ENCODE peak calls at places on chromosomes 1 and 21, in six cellular contexts. One of them, this sample, is unnamed.

GRCh38 chr1:236507022-236507700 is 16.6 kb upstream of the LGALS8 start:
- DNase-seq in neural progenitor cell: no peak
- DNase-seq in MM.1S: no peak
- DNase-seq in foreskin keratinocyte: no peak
- DNase-seq in brain microvascular endothelial cell: peak
- DNase-seq in AG09309: no peak
- DNase-seq in this sample: no peak

GRCh38 chr1:167431909-167432650 is 86.2 kb downstream of the CD247 start:
- DNase-seq in AG09309: no peak
- DNase-seq in MM.1S: no peak
- DNase-seq in brain microvascular endothelial cell: no peak
- DNase-seq in neural progenitor cell: no peak
- DNase-seq in foreskin keratinocyte: no peak
- DNase-seq in this sample: no peak

GRCh38 chr1:178273707-178274410 is 180.0 kb downstream of the RASAL2 start:
- DNase-seq in neural progenitor cell: no peak
- DNase-seq in foreskin keratinocyte: peak
- DNase-seq in MM.1S: no peak
- DNase-seq in brain microvascular endothelial cell: peak
- DNase-seq in AG09309: no peak
- DNase-seq in this sample: no peak

GRCh38 chr1:41658444-41659158 is 174.1 kb upstream of the EDN2 start:
- DNase-seq in AG09309: no peak
- DNase-seq in MM.1S: no peak
- DNase-seq in neural progenitor cell: peak
- DNase-seq in brain microvascular endothelial cell: no peak
- DNase-seq in foreskin keratinocyte: no peak
- DNase-seq in this sample: no peak

GRCh38 chr1:230907472-230908205 is 39.3 kb upstream of the C1orf198 start:
- DNase-seq in neural progenitor cell: no peak
- DNase-seq in brain microvascular endothelial cell: no peak
- DNase-seq in foreskin keratinocyte: no peak
- DNase-seq in MM.1S: no peak
- DNase-seq in AG09309: no peak
- DNase-seq in this sample: no peak

GRCh38 chr21:31557421-31557955 is 102.0 kb upstream of the SOD1 start:
- DNase-seq in foreskin keratinocyte: no peak
- DNase-seq in AG09309: no peak
- DNase-seq in MM.1S: peak
- DNase-seq in neural progenitor cell: peak
- DNase-seq in brain microvascular endothelial cell: no peak
- DNase-seq in this sample: peak

GRCh38 chr1:236465231-236465958 is 58.4 kb upstream of the LGALS8 start:
- DNase-seq in neural progenitor cell: no peak
- DNase-seq in AG09309: no peak
- DNase-seq in MM.1S: peak
- DNase-seq in foreskin keratinocyte: peak
- DNase-seq in brain microvascular endothelial cell: no peak
- DNase-seq in this sample: no peak

GRCh38 chr1:155070721-155071556 is 7.4 kb downstream of the EFNA4 start:
- DNase-seq in brain microvascular endothelial cell: peak
- DNase-seq in AG09309: no peak
- DNase-seq in MM.1S: peak
- DNase-seq in foreskin keratinocyte: peak
- DNase-seq in neural progenitor cell: peak
- DNase-seq in this sample: peak

GRCh38 chr1:181135462-181135781 is 46.9 kb downstream of the IER5 start:
- DNase-seq in neural progenitor cell: no peak
- DNase-seq in AG09309: no peak
- DNase-seq in MM.1S: peak
- DNase-seq in foreskin keratinocyte: peak
- DNase-seq in brain microvascular endothelial cell: peak
- DNase-seq in this sample: no peak

GRCh38 chr1:147281950-147282349 is 39.5 kb downstream of the CHD1L start:
- DNase-seq in AG09309: no peak
- DNase-seq in neural progenitor cell: no peak
- DNase-seq in foreskin keratinocyte: no peak
- DNase-seq in brain microvascular endothelial cell: no peak
- DNase-seq in MM.1S: no peak
- DNase-seq in this sample: no peak

GRCh38 chr1:28078680-28079626 is 9.5 kb downstream of the EYA3 start:
- DNase-seq in neural progenitor cell: no peak
- DNase-seq in MM.1S: no peak
- DNase-seq in brain microvascular endothelial cell: peak
- DNase-seq in AG09309: no peak
- DNase-seq in foreskin keratinocyte: peak
- DNase-seq in this sample: no peak

GRCh38 chr21:44846485-44847260 is 26.8 kb downstream of the PTTG1IP start:
- DNase-seq in MM.1S: no peak
- DNase-seq in neural progenitor cell: peak
- DNase-seq in AG09309: no peak
- DNase-seq in foreskin keratinocyte: peak
- DNase-seq in brain microvascular endothelial cell: peak
- DNase-seq in this sample: no peak

GRCh38 chr1:67832737-67833594 is at the start of gene GNG12:
- DNase-seq in foreskin keratinocyte: no peak
- DNase-seq in AG09309: peak
- DNase-seq in brain microvascular endothelial cell: peak
- DNase-seq in neural progenitor cell: peak
- DNase-seq in MM.1S: peak
- DNase-seq in this sample: peak

GRCh38 chr1:162028726-162029125 is 5.1 kb upstream of the OLFML2B start:
- DNase-seq in AG09309: no peak
- DNase-seq in foreskin keratinocyte: no peak
- DNase-seq in brain microvascular endothelial cell: no peak
- DNase-seq in MM.1S: no peak
- DNase-seq in neural progenitor cell: no peak
- DNase-seq in this sample: no peak

GRCh38 chr1:61244114-61244513 is 161.8 kb downstream of the NFIA start:
- DNase-seq in foreskin keratinocyte: no peak
- DNase-seq in AG09309: peak
- DNase-seq in neural progenitor cell: no peak
- DNase-seq in brain microvascular endothelial cell: peak
- DNase-seq in MM.1S: no peak
- DNase-seq in this sample: no peak

GRCh38 chr1:17671741-17672140 is 83.4 kb upstream of the ACTL8 start:
- DNase-seq in brain microvascular endothelial cell: no peak
- DNase-seq in MM.1S: no peak
- DNase-seq in AG09309: no peak
- DNase-seq in neural progenitor cell: peak
- DNase-seq in foreskin keratinocyte: no peak
- DNase-seq in this sample: no peak

GRCh38 chr21:39221997-39222486 is 38.8 kb upstream of the PSMG1 start:
- DNase-seq in AG09309: no peak
- DNase-seq in MM.1S: no peak
- DNase-seq in brain microvascular endothelial cell: no peak
- DNase-seq in foreskin keratinocyte: peak
- DNase-seq in neural progenitor cell: no peak
- DNase-seq in this sample: no peak

GRCh38 chr1:46671554-46671953 is at the start of gene TEX38:
- DNase-seq in neural progenitor cell: no peak
- DNase-seq in foreskin keratinocyte: no peak
- DNase-seq in MM.1S: no peak
- DNase-seq in AG09309: no peak
- DNase-seq in brain microvascular endothelial cell: no peak
- DNase-seq in this sample: no peak

GRCh38 chr1:59215766-59216291 is 81.1 kb upstream of the FGGY start:
- DNase-seq in brain microvascular endothelial cell: no peak
- DNase-seq in AG09309: no peak
- DNase-seq in foreskin keratinocyte: peak
- DNase-seq in neural progenitor cell: no peak
- DNase-seq in MM.1S: no peak
- DNase-seq in this sample: no peak

GRCh38 chr1:208237241-208237640 is 6.9 kb downstream of the PLXNA2 start:
- DNase-seq in brain microvascular endothelial cell: no peak
- DNase-seq in neural progenitor cell: no peak
- DNase-seq in AG09309: no peak
- DNase-seq in foreskin keratinocyte: peak
- DNase-seq in MM.1S: no peak
- DNase-seq in this sample: no peak
- TF ChIP-seq CTCF in brain microvascular endothelial cell: peak
- TF ChIP-seq CTCF in neural progenitor cell: no peak
- TF ChIP-seq CTCF in AG09309: no peak
- TF ChIP-seq CTCF in foreskin keratinocyte: peak
- TF ChIP-seq CTCF in MM.1S: no peak
- TF ChIP-seq CTCF in this sample: no peak

GRCh38 chr1:44675186-44675585 is 672 bp downstream of the ARMH1 start:
- DNase-seq in AG09309: no peak
- DNase-seq in foreskin keratinocyte: no peak
- DNase-seq in neural progenitor cell: no peak
- DNase-seq in MM.1S: no peak
- DNase-seq in brain microvascular endothelial cell: no peak
- DNase-seq in this sample: no peak
- TF ChIP-seq CTCF in AG09309: no peak
- TF ChIP-seq CTCF in foreskin keratinocyte: no peak
- TF ChIP-seq CTCF in neural progenitor cell: no peak
- TF ChIP-seq CTCF in MM.1S: no peak
- TF ChIP-seq CTCF in brain microvascular endothelial cell: no peak
- TF ChIP-seq CTCF in this sample: no peak

DNA sequence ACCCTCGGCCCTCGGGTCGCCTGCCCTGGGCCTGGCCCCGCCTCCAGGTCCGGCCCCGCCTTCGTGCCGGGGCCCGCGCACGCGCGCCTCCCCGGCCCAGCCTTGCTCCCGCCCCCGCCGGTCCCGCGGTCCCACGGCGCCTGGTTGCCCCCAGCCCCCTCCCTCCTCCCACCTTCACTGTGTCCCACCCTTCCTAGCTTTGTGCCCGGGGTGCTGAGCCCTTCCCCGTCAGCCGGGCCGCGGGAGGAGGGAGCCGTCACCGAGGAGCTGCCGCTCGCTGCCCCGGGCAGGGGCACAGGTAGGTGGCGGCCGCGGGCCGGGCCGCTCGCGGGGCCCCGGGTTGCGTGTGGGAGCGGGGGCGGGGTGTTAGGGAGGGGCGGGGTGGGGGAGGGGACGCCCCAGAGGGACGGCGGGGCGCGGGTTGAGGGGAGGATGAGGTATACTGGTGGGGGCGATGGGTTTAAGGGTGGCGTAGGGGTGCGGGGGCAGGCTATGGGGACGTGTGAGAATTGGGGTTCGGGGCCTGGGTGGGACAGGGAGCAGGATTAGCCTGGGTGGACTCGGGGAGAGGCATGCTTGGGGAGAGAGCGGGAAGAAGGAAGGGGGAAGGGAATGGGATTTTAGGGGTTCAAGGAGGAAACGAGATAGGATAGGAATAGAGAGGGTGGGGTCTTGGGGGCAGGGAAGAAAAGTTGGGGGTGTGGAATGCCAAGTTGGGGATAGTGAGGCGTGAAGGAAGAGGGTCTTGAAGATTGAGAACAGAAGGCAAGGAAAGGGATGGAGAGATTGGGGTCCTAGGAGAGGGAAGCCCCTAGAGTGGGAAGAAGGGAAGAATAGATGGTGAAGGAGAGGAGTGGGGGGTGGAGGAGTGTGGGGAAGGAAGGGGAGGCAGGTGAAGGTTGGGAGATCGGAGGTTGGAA is at the start of gene LRRC42:
- DNase-seq in foreskin keratinocyte: no peak
- DNase-seq in AG09309: no peak
- DNase-seq in brain microvascular endothelial cell: no peak
- DNase-seq in neural progenitor cell: peak
- DNase-seq in MM.1S: no peak
- DNase-seq in this sample: no peak
- TF ChIP-seq CTCF in foreskin keratinocyte: peak
- TF ChIP-seq CTCF in AG09309: peak
- TF ChIP-seq CTCF in brain microvascular endothelial cell: peak
- TF ChIP-seq CTCF in neural progenitor cell: peak
- TF ChIP-seq CTCF in MM.1S: peak
- TF ChIP-seq CTCF in this sample: no peak

DNA sequence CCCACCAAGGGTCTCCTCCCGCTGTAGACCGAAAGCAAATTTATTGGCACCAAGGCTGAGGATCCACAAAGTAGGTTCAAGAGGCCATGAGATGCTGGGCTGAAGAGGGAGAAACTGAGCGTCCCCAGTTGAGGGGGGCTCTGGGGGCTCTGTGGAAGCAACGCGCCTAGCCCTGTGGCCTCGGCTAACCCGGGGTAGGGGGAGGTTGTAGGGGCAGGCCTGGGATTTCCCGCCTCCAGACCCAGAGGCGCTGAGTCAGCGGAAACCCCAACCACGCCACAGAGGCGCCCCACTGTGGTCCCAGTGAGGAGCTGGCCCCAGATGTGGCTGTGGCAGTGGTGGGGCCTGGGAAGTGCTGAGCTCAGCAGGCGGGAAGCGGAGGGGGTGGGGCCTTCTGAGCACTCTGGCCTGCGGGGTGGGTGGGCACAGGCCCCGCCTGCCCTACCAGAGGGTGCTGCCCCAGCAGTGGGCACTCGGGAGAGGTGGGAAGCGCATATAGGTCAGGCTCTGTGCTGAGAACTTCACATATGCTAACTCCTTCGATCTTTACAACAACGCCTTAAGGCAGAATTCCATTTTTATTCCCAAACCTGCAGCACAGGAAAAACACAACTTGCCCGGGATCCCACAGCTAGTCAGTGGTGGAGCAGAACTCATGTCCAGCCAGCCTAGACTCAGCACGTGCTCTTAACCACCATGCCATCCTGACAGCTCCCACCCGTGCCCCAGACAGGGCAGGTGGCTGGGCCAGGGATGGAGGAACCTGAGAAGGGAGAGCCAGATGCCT is 1.5 kb upstream of the COL16A1 start:
- DNase-seq in AG09309: no peak
- DNase-seq in foreskin keratinocyte: peak
- DNase-seq in neural progenitor cell: peak
- DNase-seq in brain microvascular endothelial cell: peak
- DNase-seq in MM.1S: peak
- DNase-seq in this sample: no peak
- TF ChIP-seq CTCF in AG09309: peak
- TF ChIP-seq CTCF in foreskin keratinocyte: peak
- TF ChIP-seq CTCF in neural progenitor cell: peak
- TF ChIP-seq CTCF in brain microvascular endothelial cell: peak
- TF ChIP-seq CTCF in MM.1S: no peak
- TF ChIP-seq CTCF in this sample: peak

DNA sequence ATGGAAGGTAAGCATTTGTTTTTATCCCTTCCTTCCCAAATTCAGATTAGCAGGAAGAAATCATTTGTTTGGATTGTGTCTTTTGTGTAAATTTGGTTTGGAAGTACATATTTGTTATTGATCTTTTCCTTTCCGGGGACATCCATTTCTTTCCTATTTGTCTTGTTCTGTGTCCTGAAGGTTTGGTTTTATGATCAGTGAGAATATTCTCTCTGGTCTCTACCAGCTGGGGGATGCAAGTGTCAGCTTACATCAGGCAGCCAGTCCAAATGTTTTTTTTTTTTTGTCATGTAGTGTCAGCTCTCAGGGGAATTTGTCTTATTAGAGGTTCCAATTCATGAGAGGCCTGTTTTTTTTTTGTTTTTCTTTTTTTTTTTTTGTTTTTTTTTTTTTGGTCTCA is 479.2 kb upstream of the LRRC7 start:
- DNase-seq in AG09309: no peak
- DNase-seq in foreskin keratinocyte: no peak
- DNase-seq in MM.1S: no peak
- DNase-seq in brain microvascular endothelial cell: no peak
- DNase-seq in neural progenitor cell: no peak
- DNase-seq in this sample: no peak
- TF ChIP-seq CTCF in AG09309: no peak
- TF ChIP-seq CTCF in foreskin keratinocyte: no peak
- TF ChIP-seq CTCF in MM.1S: no peak
- TF ChIP-seq CTCF in brain microvascular endothelial cell: no peak
- TF ChIP-seq CTCF in neural progenitor cell: no peak
- TF ChIP-seq CTCF in this sample: no peak